ENCODE peak calls at places on chromosomes 3 and 15, in six cellular contexts. I, Y, S, O, W and P are unnamed samples.

GRCh38 chr3:48598323-48599076 is 3.4 kb upstream of the COL7A1 start:
- DNase-seq in I (peak; percentile 94), W (no peak), Y (peak; percentile 78), O (no peak), S (no peak), P (peak; percentile 70)

GRCh38 chr3:129123314-129124060 is 1.9 kb upstream of the RAB43 start:
- DNase-seq in I (peak; percentile 50), O (peak; percentile 42), Y (no peak), W (no peak), S (peak; percentile 28), P (no peak)

GRCh38 chr3:190673157-190673556 is 159.3 kb downstream of the IL1RAP start:
- DNase-seq in Y (no peak), W (no peak), I (peak; percentile 48), O (no peak), S (no peak), P (no peak)

GRCh38 chr15:77606142-77607034 is 26.3 kb downstream of the LINGO1 start:
- DNase-seq in I (peak; percentile 13), W (no peak), S (no peak), O (no peak), Y (no peak), P (no peak)

GRCh38 chr3:66703501-66703900 is 202.7 kb upstream of the LRIG1 start:
- DNase-seq in S (no peak), Y (no peak), W (no peak), I (no peak), O (no peak), P (no peak)

GRCh38 chr15:59169337-59169736 is 37.3 kb upstream of the LDHAL6B start:
- DNase-seq in W (no peak), S (no peak), Y (no peak), I (peak; percentile 86), O (no peak), P (no peak)

GRCh38 chr3:44326515-44326914 is 12.1 kb upstream of the TCAIM start:
- DNase-seq in O (no peak), W (no peak), S (no peak), I (no peak), Y (no peak), P (no peak)

GRCh38 chr3:129992781-129993180 is 18.3 kb downstream of the TRH start:
- DNase-seq in S (no peak), W (peak; percentile 64), O (no peak), I (no peak), Y (no peak), P (no peak)

GRCh38 chr15:56249080-56249479 is 5.4 kb upstream of the RFX7 start:
- DNase-seq in W (peak; percentile 93), I (peak; percentile 58), O (peak; percentile 37), S (no peak), Y (no peak), P (no peak)

GRCh38 chr3:158809642-158810041 is 7.8 kb downstream of the MFSD1 start:
- DNase-seq in W (no peak), O (no peak), S (no peak), Y (no peak), I (peak; percentile 37), P (no peak)

GRCh38 chr3:24242012-24242698 is 252.5 kb downstream of the THRB start:
- DNase-seq in S (no peak), W (peak; percentile 24), Y (no peak), I (peak; percentile 45), O (no peak), P (no peak)

GRCh38 chr15:72231847-72232461 is 964 bp upstream of the PKM start:
- DNase-seq in W (peak; percentile 74), S (peak; percentile 64), O (peak; percentile 62), I (peak; percentile 82), Y (peak; percentile 38), P (peak; percentile 56)

GRCh38 chr3:109900774-109901173 is 563.4 kb upstream of the DPPA4 start:
- DNase-seq in O (no peak), Y (no peak), S (no peak), W (no peak), I (no peak), P (no peak)

GRCh38 chr3:41164776-41165175 is 34.5 kb upstream of the CTNNB1 start:
- DNase-seq in S (no peak), W (no peak), O (no peak), I (no peak), Y (no peak), P (no peak)

GRCh38 chr15:86919581-86919980 is 839.9 kb downstream of the AGBL1 start:
- DNase-seq in I (no peak), W (no peak), Y (no peak), O (no peak), S (no peak), P (no peak)

GRCh38 chr3:128392812-128393544 is 73.7 kb downstream of the DNAJB8 start:
- DNase-seq in W (no peak), O (no peak), Y (no peak), S (no peak), I (no peak), P (no peak)

DNA sequence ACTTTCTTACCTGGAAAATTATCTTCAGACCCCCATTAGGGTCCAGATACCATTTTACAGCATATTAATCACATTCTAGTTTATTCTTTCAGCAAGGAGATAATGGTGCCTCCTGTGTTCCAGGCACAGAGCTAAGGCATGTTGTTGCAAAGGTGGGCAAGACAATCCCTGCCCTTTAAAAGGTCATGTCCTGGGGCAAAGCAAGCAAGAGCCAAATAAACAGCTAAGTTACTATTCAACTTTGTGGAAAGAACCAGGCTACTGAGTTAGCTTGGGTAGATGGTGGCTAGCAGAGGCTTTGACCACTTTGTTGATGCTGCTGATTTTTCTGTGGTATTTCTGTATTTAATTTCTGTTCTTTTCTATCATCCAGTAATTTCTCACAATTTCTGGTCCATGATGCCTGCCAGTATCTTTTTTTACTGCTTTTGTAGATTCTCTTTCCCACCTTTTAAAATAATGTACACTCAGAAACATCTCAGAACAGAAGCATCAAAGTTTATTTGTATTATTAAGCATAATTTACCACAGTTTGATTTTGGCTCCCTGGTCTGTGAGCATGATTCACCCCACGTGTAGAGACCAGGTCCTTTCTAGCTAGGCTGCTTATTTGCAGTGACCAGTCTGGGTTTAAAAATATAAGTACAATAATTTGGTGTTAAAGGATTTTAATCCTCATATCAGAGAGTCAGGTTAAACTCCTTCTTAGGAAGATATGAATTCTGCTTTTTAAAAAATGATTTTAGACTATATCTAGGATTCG is 71.5 kb downstream of the LRRC28 start:
- DNase-seq in W (no peak), S (no peak), I (peak; percentile 47), O (no peak), Y (no peak), P (no peak)
- H3K4me1 ChIP-seq in W (peaks cover under 1% of the 10 kb centered on the region), S (no peaks in the 10 kb centered on the region), I (peaks cover 5% of the 10 kb centered on the region), O (no peaks in the 10 kb centered on the region), Y (no peaks in the 10 kb centered on the region), P (peaks cover 48% of the 10 kb centered on the region)

GRCh38 chr15:92822216-92823144 is 77.6 kb upstream of the CHD2 start:
- DNase-seq in S (no peak), I (no peak), Y (no peak), O (no peak), W (peak; percentile 78), P (no peak)
- H3K4me1 ChIP-seq in S (peaks cover 51% of the 10 kb centered on the region), I (peaks cover 13% of the 10 kb centered on the region), Y (no peaks in the 10 kb centered on the region), O (peaks cover 74% of the 10 kb centered on the region), W (peaks cover 62% of the 10 kb centered on the region), P (peaks cover 9% of the 10 kb centered on the region)

GRCh38 chr15:80841537-80841936 is 62.4 kb downstream of the CEMIP start:
- DNase-seq in O (no peak), Y (no peak), I (no peak), S (no peak), W (no peak), P (no peak)
- H3K4me1 ChIP-seq in O (no peaks in the 10 kb centered on the region), Y (no peaks in the 10 kb centered on the region), I (peaks cover 5% of the 10 kb centered on the region), S (no peaks in the 10 kb centered on the region), W (no peaks in the 10 kb centered on the region), P (no peaks in the 10 kb centered on the region)

GRCh38 chr3:149604125-149604851 is 53.5 kb downstream of the WWTR1 start:
- DNase-seq in Y (no peak), W (peak; percentile 46), S (no peak), I (peak; percentile 44), O (no peak), P (no peak)
- H3K4me1 ChIP-seq in Y (peaks cover 21% of the 10 kb centered on the region), W (peaks cover 28% of the 10 kb centered on the region), S (no peaks in the 10 kb centered on the region), I (peaks cover 27% of the 10 kb centered on the region), O (no peaks in the 10 kb centered on the region), P (peaks cover 29% of the 10 kb centered on the region)

GRCh38 chr15:96410175-96411055 is 79.9 kb downstream of the NR2F2 start:
- DNase-seq in I (no peak), O (no peak), W (peak; percentile 58), Y (no peak), S (no peak), P (no peak)
- H3K4me1 ChIP-seq in I (peaks cover 2% of the 10 kb centered on the region), O (no peaks in the 10 kb centered on the region), W (peaks cover 50% of the 10 kb centered on the region), Y (peaks cover 14% of the 10 kb centered on the region), S (no peaks in the 10 kb centered on the region), P (peaks cover 6% of the 10 kb centered on the region)

DNA sequence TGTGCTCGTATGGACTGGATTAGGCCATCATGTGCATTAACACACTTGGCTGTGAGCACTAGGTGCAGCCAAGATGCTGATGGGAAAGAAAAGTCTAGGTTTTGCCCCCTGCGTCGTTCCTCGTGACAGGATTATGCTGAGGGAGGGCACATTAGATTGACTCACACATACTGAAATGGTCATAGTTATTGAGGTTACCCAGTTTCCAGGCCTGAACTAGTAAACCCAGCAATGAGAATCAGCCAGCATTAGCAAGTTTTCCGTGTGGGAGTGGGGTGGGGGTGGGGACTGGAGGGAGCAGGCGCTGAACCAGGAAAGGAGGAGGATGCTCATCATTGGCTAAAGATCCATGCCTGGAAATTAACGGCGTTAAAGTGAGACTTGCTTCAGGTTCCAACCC is 224.9 kb upstream of the TPRG1 start:
- DNase-seq in I (no peak), O (no peak), S (no peak), Y (no peak), W (no peak), P (peak; percentile 53)
- H3K4me1 ChIP-seq in I (peaks cover 19% of the 10 kb centered on the region), O (no peaks in the 10 kb centered on the region), S (no peaks in the 10 kb centered on the region), Y (peaks cover 25% of the 10 kb centered on the region), W (peaks cover 14% of the 10 kb centered on the region), P (peaks cover 44% of the 10 kb centered on the region)

GRCh38 chr3:46944191-46944590 is 32.4 kb downstream of the CCDC12 start:
- DNase-seq in I (no peak), S (no peak), O (no peak), Y (no peak), W (peak; percentile 27), P (no peak)
- H3K4me1 ChIP-seq in I (peaks cover 10% of the 10 kb centered on the region), S (peaks cover 66% of the 10 kb centered on the region), O (peaks cover 41% of the 10 kb centered on the region), Y (peaks cover 53% of the 10 kb centered on the region), W (peaks cover 31% of the 10 kb centered on the region), P (peaks cover 79% of the 10 kb centered on the region)

GRCh38 chr15:35690698-35691116 is 144.7 kb upstream of the DPH6 start:
- DNase-seq in I (peak; percentile 82), O (no peak), Y (no peak), S (no peak), W (no peak), P (no peak)

GRCh38 chr15:35692256-35692867 is 146.4 kb upstream of the DPH6 start:
- DNase-seq in W (no peak), Y (no peak), S (no peak), I (no peak), O (no peak), P (no peak)

GRCh38 chr15:35689266-35689665 is 143.3 kb upstream of the DPH6 start:
- DNase-seq in W (no peak), S (no peak), I (no peak), Y (no peak), O (no peak), P (no peak)

GRCh38 chr15:35690089-35690488 is 144.1 kb upstream of the DPH6 start:
- DNase-seq in O (no peak), Y (no peak), I (no peak), W (no peak), S (no peak), P (no peak)

GRCh38 chr15:35691176-35691761 is 145.3 kb upstream of the DPH6 start:
- DNase-seq in I (no peak), S (no peak), O (no peak), W (no peak), Y (no peak), P (no peak)
- H3K4me1 ChIP-seq in I (peaks cover 6% of the 10 kb centered on the region), S (no peaks in the 10 kb centered on the region), O (no peaks in the 10 kb centered on the region), W (no peaks in the 10 kb centered on the region), Y (peaks cover 24% of the 10 kb centered on the region), P (peaks cover 45% of the 10 kb centered on the region)